ENCODE peak calls at places on chromosomes 6 and 20, in seven cellular contexts. X is endodermal cell, L is dorsolateral prefrontal cortex, G is psoas muscle, U is fibroblast of mammary gland, Q is lower lobe of right lung, W is heart left ventricle. E is an unnamed sample.

GRCh38 chr6:65646494-65647035 is 60.5 kb downstream of the EYS start:
- DNase-seq in Q (no peak), X (no peak), U (no peak), G (no peak), W (no peak), L (no peak), E (no peak)

GRCh38 chr6:104952911-104953409 is 3.9 kb upstream of the LIN28B start:
- DNase-seq in L (no peak), W (no peak), U (no peak), X (peak), G (no peak), Q (no peak), E (no peak)

GRCh38 chr6:166556336-166556735 is 30.1 kb downstream of the RAMACL start:
- DNase-seq in Q (no peak), U (peak), G (no peak), W (no peak), X (no peak), L (no peak), E (no peak)

GRCh38 chr6:22717906-22718305 is 148.5 kb downstream of the HDGFL1 start:
- DNase-seq in L (no peak), U (no peak), Q (no peak), X (no peak), W (no peak), G (no peak), E (no peak)

GRCh38 chr6:134079406-134079921 is 27.0 kb upstream of the SLC2A12 start:
- DNase-seq in W (no peak), X (no peak), G (no peak), L (no peak), U (no peak), Q (no peak), E (peak)

GRCh38 chr6:46930331-46930730 is 8.6 kb upstream of the ADGRF5 start:
- DNase-seq in U (no peak), W (no peak), L (no peak), X (no peak), Q (no peak), G (no peak), E (no peak)

GRCh38 chr20:57622579-57623381 is 2.6 kb upstream of the ZBP1 start:
- DNase-seq in L (no peak), Q (peak), X (peak), W (no peak), U (peak), G (no peak), E (peak)

GRCh38 chr6:30238178-30238795 is 25.1 kb upstream of the TRIM26 start:
- DNase-seq in G (no peak), Q (no peak), U (peak), L (no peak), X (peak), W (no peak), E (peak)

GRCh38 chr20:52242237-52243230 is 51.0 kb upstream of the ZFP64 start:
- DNase-seq in L (no peak), U (peak), W (no peak), G (no peak), Q (no peak), X (no peak), E (peak)

GRCh38 chr6:90369024-90369519 is 72.4 kb upstream of the BACH2 start:
- DNase-seq in U (peak), W (peak), G (peak), Q (no peak), X (peak), L (no peak), E (peak)

GRCh38 chr6:157037165-157037564 is 260.0 kb downstream of the ARID1B start:
- DNase-seq in W (no peak), X (no peak), L (no peak), Q (no peak), U (peak), G (no peak), E (peak)

GRCh38 chr6:53067799-53068442 is 2.7 kb downstream of the FBXO9 start:
- DNase-seq in U (no peak), W (no peak), X (no peak), Q (no peak), G (no peak), L (no peak), E (peak)

GRCh38 chr6:43927525-43928210 is 157.7 kb downstream of the VEGFA start:
- DNase-seq in L (no peak), G (no peak), W (no peak), U (no peak), Q (peak), X (no peak), E (peak)

GRCh38 chr6:68128211-68128610 is 506.9 kb upstream of the ADGRB3 start:
- DNase-seq in W (no peak), Q (no peak), G (no peak), U (no peak), X (no peak), L (no peak), E (no peak)

DNA sequence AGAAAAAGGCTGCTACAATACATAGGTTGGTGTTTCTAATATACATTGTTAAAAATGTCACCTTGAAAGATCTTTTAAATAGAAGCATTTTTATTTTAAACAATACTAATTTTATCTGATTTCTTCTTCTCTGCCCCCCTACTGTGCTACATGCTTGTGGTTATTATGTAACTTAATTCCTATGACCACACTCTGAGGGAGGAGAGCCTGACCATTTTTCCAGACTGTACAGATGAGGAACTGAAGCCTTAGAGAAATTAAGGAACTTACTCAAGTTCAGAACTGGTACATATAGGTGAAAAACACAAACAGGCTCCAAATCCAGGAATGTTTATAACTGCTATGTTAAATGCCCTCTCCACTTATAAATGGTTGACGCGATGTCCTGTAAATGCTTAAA is 43.4 kb upstream of the ARHGAP18 start:
- DNase-seq in L (no peak), X (no peak), W (no peak), Q (no peak), U (peak), G (no peak), E (no peak)
- H3K4me3 ChIP-seq in L (no peak), X (no peak), W (no peak), Q (no peak), U (no peak), G (no peak), E (no peak)

DNA sequence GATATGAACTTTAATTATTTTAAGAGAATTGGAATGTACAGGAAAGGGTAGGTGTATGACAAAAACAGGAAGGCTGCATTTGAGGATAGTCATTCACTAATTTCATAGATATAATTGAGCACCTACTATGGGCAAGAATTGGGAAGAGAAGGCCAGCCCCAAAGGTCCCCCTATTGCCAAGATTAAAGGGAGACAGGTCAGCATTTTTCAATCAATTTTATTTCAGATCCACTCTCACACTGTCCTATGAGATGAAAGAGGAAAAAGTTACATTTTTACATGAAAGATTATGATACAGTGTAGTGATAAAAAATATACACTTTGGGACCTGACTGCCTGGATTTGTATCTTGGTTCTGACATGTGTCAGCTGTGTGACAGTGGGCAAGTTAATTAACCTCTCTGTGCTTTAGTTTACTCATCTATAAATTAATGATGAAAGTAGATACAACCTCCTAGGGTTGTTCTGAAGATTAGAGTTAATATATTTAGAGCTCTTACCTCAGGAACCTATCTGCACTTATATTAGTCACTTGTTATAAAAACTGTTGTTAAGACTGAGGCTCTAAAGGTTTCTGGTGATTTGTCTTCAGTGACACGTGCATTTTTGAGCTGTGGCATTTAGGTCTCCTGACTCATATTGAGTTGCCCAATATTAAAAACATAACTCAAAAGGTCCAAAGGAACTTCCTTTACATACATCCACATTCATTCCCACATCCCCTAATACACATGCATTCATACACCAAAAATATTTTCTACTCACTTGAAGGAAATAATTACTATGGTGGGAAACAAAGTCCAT is 45.7 kb downstream of the SCGN start:
- DNase-seq in U (peak), G (no peak), L (no peak), Q (no peak), X (no peak), W (no peak), E (peak)
- TF ChIP-seq CTCF in U (no peak), G (no peak), L (no peak), Q (no peak), X (no peak), W (no peak), E (no peak)

DNA sequence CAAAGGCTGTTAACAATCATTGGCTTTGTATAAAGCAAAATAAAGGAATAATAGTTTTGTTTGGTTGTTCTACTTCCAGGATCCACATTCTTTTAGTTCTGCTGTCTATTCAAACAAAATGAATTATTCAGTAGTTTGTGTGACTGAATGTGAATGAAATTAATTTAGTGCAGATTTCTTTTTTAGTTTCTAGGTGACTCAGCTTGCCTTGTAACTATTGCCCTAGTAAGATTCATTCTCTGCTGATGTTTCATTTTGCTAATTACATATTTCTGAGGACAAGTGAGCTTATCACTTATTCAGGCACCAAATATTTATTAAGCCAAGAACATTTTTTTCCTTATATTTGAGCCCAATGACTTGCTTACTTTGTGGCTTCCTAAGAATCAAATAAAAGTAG is 46.5 kb upstream of the RIPOR2 start:
- DNase-seq in X (no peak), G (no peak), U (peak), L (no peak), W (no peak), Q (no peak), E (peak)
- H3K4me3 ChIP-seq in X (no peak), G (no peak), U (no peak), L (no peak), W (no peak), Q (no peak), E (no peak)

DNA sequence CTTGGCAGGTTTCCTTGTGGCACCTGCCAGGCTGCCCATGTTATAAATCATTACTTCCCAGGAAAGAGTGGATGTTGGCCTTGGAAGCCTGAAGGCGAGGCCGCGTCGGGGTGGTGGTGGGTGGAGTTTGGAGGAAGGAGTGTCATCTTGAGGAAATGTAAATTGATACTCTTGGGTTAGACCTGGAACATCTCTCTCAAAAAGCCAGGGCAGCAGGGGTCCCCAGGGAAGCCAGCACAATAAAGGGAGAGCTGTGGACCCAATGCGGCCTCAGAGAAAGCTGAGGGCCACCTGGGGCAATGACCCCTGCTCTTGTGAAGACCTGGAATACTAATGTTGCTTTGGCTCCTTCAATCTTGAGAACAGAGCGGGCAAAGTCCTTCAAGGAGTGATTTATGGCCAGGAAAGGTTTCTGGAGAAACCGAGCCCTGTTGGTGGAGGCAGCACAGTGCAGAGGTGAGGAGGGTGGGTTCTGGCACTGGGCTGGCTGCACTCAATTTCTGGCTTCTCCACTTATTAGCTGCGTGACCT is 26.3 kb upstream of the TRAF3IP2 start:
- DNase-seq in X (peak), U (no peak), Q (no peak), G (no peak), W (no peak), L (no peak), E (no peak)
- TF ChIP-seq CTCF in X (peak), U (no peak), Q (no peak), G (no peak), W (no peak), L (no peak), E (no peak)